ENCODE peak calls at places on chromosomes 4 and X, in four cellular contexts. H is IMR-90, Y is spleen, C is cardiac muscle cell. O is an unnamed sample. For H3K4me1, the result is how much of the 10 kb centered on the place peaks cover.

GRCh38 chrX:110462957-110463356 is 104.3 kb downstream of the RTL9 start:
- DNase-seq in C (no peak), H (no peak), Y (no peak), O (no peak)

GRCh38 chr4:70721747-70722146 is at the start of gene RUFY3:
- DNase-seq in H (peak), Y (no peak), C (peak), O (peak)

GRCh38 chrX:36071064-36071463 is 151.5 kb downstream of the CFAP47 start:
- DNase-seq in Y (no peak), H (no peak), C (no peak), O (no peak)

GRCh38 chrX:120790118-120790517 is 85.5 kb downstream of the CT47B1 start:
- DNase-seq in H (peak), C (peak), Y (no peak), O (peak)

GRCh38 chr4:125983168-125983567 is 668.4 kb downstream of the FAT4 start:
- DNase-seq in Y (no peak), C (no peak), H (no peak), O (no peak)

GRCh38 chr4:139794158-139794954 is 128.7 kb downstream of the MGST2 start:
- DNase-seq in H (peak), Y (no peak), C (peak), O (peak)

GRCh38 chr4:25252230-25253071 is 18.6 kb downstream of the PI4K2B start:
- DNase-seq in H (no peak), C (no peak), Y (no peak), O (no peak)

GRCh38 chr4:102047616-102048015 is 257.1 kb downstream of the BANK1 start:
- DNase-seq in Y (no peak), C (no peak), H (no peak), O (no peak)

GRCh38 chr4:78336093-78336943 is 215.3 kb upstream of the ANXA3 start:
- DNase-seq in Y (no peak), C (peak), H (peak), O (peak)

GRCh38 chr4:72243641-72244040 is 211.8 kb downstream of the NPFFR2 start:
- DNase-seq in C (no peak), Y (no peak), H (no peak), O (no peak)

GRCh38 chr4:124097447-124097846 is 615.1 kb downstream of the ANKRD50 start:
- DNase-seq in H (no peak), Y (no peak), C (no peak), O (no peak)

GRCh38 chr4:185880571-185880970 is 68.6 kb upstream of the SORBS2 start:
- DNase-seq in C (no peak), Y (no peak), H (no peak), O (no peak)

GRCh38 chr4:117949621-117950020 is 84.7 kb upstream of the NDST3 start:
- DNase-seq in C (no peak), H (no peak), Y (no peak), O (no peak)

GRCh38 chr4:174401471-174402130 is 117.9 kb downstream of the CEP44 start:
- DNase-seq in H (no peak), C (no peak), Y (no peak), O (no peak)

GRCh38 chrX:31132803-31133202 is 61.0 kb upstream of the FTHL17 start:
- DNase-seq in Y (no peak), C (no peak), H (no peak), O (no peak)

GRCh38 chr4:1002131-1002630 is 9.0 kb upstream of the SLC26A1 start:
- DNase-seq in Y (no peak), C (peak), H (no peak), O (no peak)

GRCh38 chr4:48017108-48017527 is 546 bp downstream of the NIPAL1 start:
- DNase-seq in C (peak), H (peak), Y (peak), O (peak)

GRCh38 chr4:127558088-127558487 is 74.7 kb upstream of the INTU start:
- DNase-seq in Y (no peak), H (no peak), C (no peak), O (no peak)

GRCh38 chrX:48971325-48972213 is at the start of gene KCND1:
- DNase-seq in H (peak), C (peak), Y (no peak), O (peak)

GRCh38 chrX:65723706-65724105 is 56.3 kb downstream of the MSN start:
- DNase-seq in C (peak), Y (no peak), H (peak), O (no peak)

GRCh38 chr4:104571341-104571740 is 76.6 kb upstream of the CXXC4 start:
- DNase-seq in H (no peak), C (no peak), Y (no peak), O (no peak)

GRCh38 chr4:8919651-8920288 is 48.1 kb upstream of the HMX1 start:
- DNase-seq in C (no peak), Y (peak), H (no peak), O (no peak)

GRCh38 chr4:88457307-88458090 is 580 bp downstream of the HERC5 start:
- DNase-seq in C (peak), Y (peak), H (no peak), O (peak)

GRCh38 chr4:5404073-5404472 is 304.3 kb downstream of the EVC2 start:
- DNase-seq in C (no peak), Y (no peak), H (no peak), O (no peak)

GRCh38 chrX:107710617-107711391 is 64.8 kb downstream of the TSC22D3 start:
- DNase-seq in C (peak), H (peak), Y (peak), O (no peak)

GRCh38 chr4:5754529-5754881 is 43.5 kb downstream of the EVC start:
- DNase-seq in H (no peak), C (no peak), Y (no peak), O (no peak)

GRCh38 chr4:2243682-2244380 is 1.9 kb upstream of the HAUS3 start:
- DNase-seq in Y (peak), C (peak), H (peak), O (peak)

GRCh38 chr4:175422331-175422730 is 389.7 kb downstream of the GPM6A start:
- DNase-seq in Y (no peak), C (no peak), H (peak), O (no peak)

GRCh38 chrX:92231391-92231790 is 452.2 kb downstream of the PCDH11X start:
- DNase-seq in Y (no peak), H (no peak), C (no peak), O (no peak)

GRCh38 chrX:19554786-19555185 is 39.5 kb upstream of the MAP3K15 start:
- DNase-seq in H (peak), C (peak), Y (no peak), O (no peak)

GRCh38 chr4:2805712-2806391 is 13.0 kb downstream of the SH3BP2 start:
- DNase-seq in H (no peak), Y (peak), C (peak), O (no peak)

GRCh38 chrX:24229400-24229879 is 79.9 kb downstream of the ZFX start:
- DNase-seq in C (no peak), H (no peak), Y (no peak), O (no peak)

GRCh38 chrX:24229967-24230366 is 80.4 kb downstream of the ZFX start:
- DNase-seq in Y (no peak), H (no peak), C (peak), O (no peak)

GRCh38 chrX:24231780-24232179 is 82.1 kb downstream of the SUPT20HL2 start:
- DNase-seq in C (peak), H (no peak), Y (no peak), O (no peak)

GRCh38 chrX:24231169-24231568 is 81.6 kb downstream of the ZFX start:
- DNase-seq in C (peak), H (peak), Y (no peak), O (peak)

GRCh38 chrX:24235084-24235710 is 78.7 kb downstream of the SUPT20HL2 start:
- DNase-seq in C (no peak), H (no peak), Y (no peak), O (no peak)
- H3K4me3 ChIP-seq in C (no peak), H (no peak), Y (no peak), O (no peak)

GRCh38 chr4:147843162-147843561 is 111.3 kb downstream of the ARHGAP10 start:
- DNase-seq in Y (no peak), H (no peak), C (no peak), O (peak)
- TF ChIP-seq CTCF in Y (no peak), H (no peak), C (peak), O (peak)

DNA sequence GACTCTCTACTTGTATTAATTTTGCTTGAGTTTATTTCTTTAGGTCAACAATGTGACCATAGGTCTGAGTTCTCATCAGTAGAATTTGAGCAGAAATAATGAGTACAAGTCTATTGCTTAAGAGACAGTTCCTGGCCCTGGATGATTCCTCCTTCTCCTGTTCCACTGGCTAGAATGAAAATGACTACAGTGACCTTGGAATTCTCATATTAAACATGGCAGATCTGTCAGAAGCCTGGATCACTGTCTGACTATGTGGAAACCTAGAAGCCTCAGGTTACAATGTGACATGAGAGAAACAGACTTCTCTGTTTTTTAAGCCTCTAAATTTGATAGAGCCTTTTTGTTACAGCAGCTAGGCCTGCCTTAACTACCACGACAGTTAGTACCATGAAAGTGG is 82.9 kb upstream of the MED14 start:
- DNase-seq in H (peak), Y (no peak), C (no peak), O (no peak)
- H3K4me1 ChIP-seq in H (under half), Y (under half), C (under half), O (under half)

GRCh38 chr4:17619416-17620105 is 5.1 kb downstream of the MED28 start:
- DNase-seq in H (peak), C (no peak), Y (no peak), O (no peak)
- H3K4me3 ChIP-seq in H (no peak), C (no peak), Y (no peak), O (no peak)

GRCh38 chr4:121776610-121777401 is 11.8 kb upstream of the SMIM43 start:
- DNase-seq in H (no peak), Y (no peak), C (no peak), O (no peak)

GRCh38 chr4:121769341-121769740 is 4.4 kb upstream of the SMIM43 start:
- DNase-seq in C (no peak), H (no peak), Y (no peak), O (no peak)

GRCh38 chr4:121773873-121774272 is 8.9 kb upstream of the SMIM43 start:
- DNase-seq in Y (no peak), C (no peak), H (no peak), O (no peak)

GRCh38 chr4:121777625-121778024 is 12.7 kb upstream of the SMIM43 start:
- DNase-seq in C (no peak), Y (no peak), H (no peak), O (no peak)

GRCh38 chr4:121771869-121772268 is 6.9 kb upstream of the SMIM43 start:
- DNase-seq in C (no peak), H (no peak), Y (no peak), O (no peak)
- TF ChIP-seq CTCF in C (no peak), H (no peak), Y (no peak), O (no peak)

GRCh38 chr4:166723532-166724140 is 510.7 kb downstream of the SPOCK3 start:
- DNase-seq in H (no peak), C (no peak), Y (no peak), O (no peak)

GRCh38 chr4:166724369-166724768 is 509.9 kb downstream of the SPOCK3 start:
- DNase-seq in H (no peak), Y (no peak), C (no peak), O (no peak)

DNA sequence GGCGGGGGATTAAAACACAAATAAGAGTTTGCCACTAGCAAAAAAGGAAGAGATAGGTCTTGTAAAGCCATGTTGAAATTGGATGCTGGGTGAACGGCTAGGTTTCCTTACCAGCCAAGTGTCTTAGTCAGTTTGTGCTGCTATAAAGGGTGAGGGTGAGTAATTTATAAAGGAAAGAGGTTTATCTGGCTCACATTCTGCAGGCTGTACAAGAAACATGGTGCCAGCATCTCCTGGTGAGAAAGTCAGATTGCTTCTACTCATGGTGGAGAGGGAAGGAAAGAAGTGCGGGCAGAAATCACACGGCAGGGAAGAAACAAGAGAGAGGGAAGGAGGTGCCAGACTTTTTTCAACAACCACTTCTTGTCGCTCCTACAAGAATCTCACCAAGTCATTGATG is 507.5 kb downstream of the SPOCK3 start:
- DNase-seq in C (no peak), H (no peak), Y (no peak), O (no peak)
- H3K4me1 ChIP-seq in C (under half), H (under half), Y (under half), O (under half)